ENCODE peak calls at places on chromosomes 16 and 17, in six cellular contexts. H, G, K, W, I and T are unnamed samples.

GRCh38 chr17:39195568-39196160 is 1.8 kb downstream of the CACNB1 start:
- DNase-seq in I (no peak), G (no peak), H (peak), W (no peak), K (no peak), T (no peak)

GRCh38 chr16:6684076-6684673 is 648.5 kb upstream of the RBFOX1 start:
- DNase-seq in K (peak), W (no peak), H (no peak), I (peak), G (no peak), T (no peak)

GRCh38 chr17:8673621-8674020 is 43.1 kb upstream of the MYH10 start:
- DNase-seq in G (no peak), W (peak), H (no peak), K (no peak), I (no peak), T (no peak)

GRCh38 chr17:80585880-80586279 is 41.2 kb downstream of the RPTOR start:
- DNase-seq in I (no peak), H (no peak), G (no peak), K (no peak), W (no peak), T (no peak)

GRCh38 chr16:84348386-84348785 is 20.0 kb upstream of the ATP2C2 start:
- DNase-seq in I (no peak), G (no peak), W (no peak), K (peak), H (no peak), T (no peak)

GRCh38 chr17:32141690-32142037 is 638 bp upstream of the RHOT1 start:
- DNase-seq in H (no peak), G (no peak), W (no peak), I (no peak), K (no peak), T (no peak)

GRCh38 chr16:80682435-80683070 is 121.8 kb downstream of the CDYL2 start:
- DNase-seq in H (no peak), G (no peak), K (no peak), W (peak), I (peak), T (no peak)

GRCh38 chr16:29011112-29011511 is 26.3 kb downstream of the LAT start:
- DNase-seq in I (no peak), G (no peak), H (no peak), K (no peak), W (no peak), T (no peak)

GRCh38 chr17:8173056-8173870 is 2.9 kb downstream of the TMEM107 start:
- DNase-seq in H (peak), W (peak), K (peak), I (peak), G (no peak), T (peak)

GRCh38 chr16:80803341-80804060 is 897 bp downstream of the CDYL2 start:
- DNase-seq in H (peak), W (no peak), G (peak), I (peak), K (peak), T (peak)

GRCh38 chr17:28807925-28808641 is 34.5 kb downstream of the FAM222B start:
- DNase-seq in I (peak), G (no peak), H (no peak), K (no peak), W (peak), T (no peak)

GRCh38 chr16:12426122-12426521 is 377.6 kb downstream of the CPPED1 start:
- DNase-seq in I (peak), W (no peak), G (no peak), K (no peak), H (no peak), T (peak)

GRCh38 chr16:678858-679807 is 1.1 kb upstream of the STUB1 start:
- DNase-seq in G (no peak), H (peak), I (peak), K (peak), W (no peak), T (peak)